ENCODE peak calls at places on chromosome 22, in four cellular contexts. One of them, this sample, is unnamed.
A peak's percentile ranks its signal among the peaks of the same experiment; 100 is the strongest.

GRCh38 chr22:31911565-31912401 is 32.6 kb upstream of the YWHAH start:
- DNase-seq in fibroblast of lung: no peak
- DNase-seq in lower lobe of right lung: no peak
- DNase-seq in BJ: no peak
- DNase-seq in this sample: no peak

GRCh38 chr22:19103881-19104821 is 18.1 kb downstream of the DGCR2 start:
- DNase-seq in fibroblast of lung: peak; percentile 21
- DNase-seq in lower lobe of right lung: no peak
- DNase-seq in BJ: no peak
- DNase-seq in this sample: no peak

GRCh38 chr22:46318576-46318975 is 16.9 kb upstream of the TRMU start:
- DNase-seq in fibroblast of lung: no peak
- DNase-seq in lower lobe of right lung: peak; percentile 23
- DNase-seq in BJ: no peak
- DNase-seq in this sample: no peak

GRCh38 chr22:48506506-48507145 is 1321.0 kb downstream of the BRD1 start:
- DNase-seq in fibroblast of lung: no peak
- DNase-seq in lower lobe of right lung: no peak
- DNase-seq in BJ: no peak
- DNase-seq in this sample: no peak

GRCh38 chr22:23256986-23257888 is 76.9 kb downstream of the BCR start:
- DNase-seq in fibroblast of lung: no peak
- DNase-seq in lower lobe of right lung: no peak
- DNase-seq in BJ: peak; percentile 47
- DNase-seq in this sample: peak; percentile 35

GRCh38 chr22:41681616-41682015 is 7.1 kb downstream of the SNU13 start:
- DNase-seq in fibroblast of lung: no peak
- DNase-seq in lower lobe of right lung: no peak
- DNase-seq in BJ: no peak
- DNase-seq in this sample: no peak

GRCh38 chr22:46613606-46613997 is 6.6 kb upstream of the GRAMD4 start:
- DNase-seq in fibroblast of lung: no peak
- DNase-seq in lower lobe of right lung: peak; percentile 49
- DNase-seq in BJ: no peak
- DNase-seq in this sample: peak; percentile 25

GRCh38 chr22:26885441-26886261 is 228.3 kb downstream of the MIAT start:
- DNase-seq in fibroblast of lung: no peak
- DNase-seq in lower lobe of right lung: no peak
- DNase-seq in BJ: no peak
- DNase-seq in this sample: no peak

GRCh38 chr22:45892681-45893461 is 84.1 kb downstream of the WNT7B start:
- DNase-seq in fibroblast of lung: no peak
- DNase-seq in lower lobe of right lung: peak; percentile 38
- DNase-seq in BJ: no peak
- DNase-seq in this sample: no peak

GRCh38 chr22:27885977-27886842 is 32.8 kb downstream of the PITPNB start:
- DNase-seq in fibroblast of lung: peak; percentile 90
- DNase-seq in lower lobe of right lung: no peak
- DNase-seq in BJ: no peak
- DNase-seq in this sample: no peak

GRCh38 chr22:39938509-39938908 is 21.7 kb upstream of the TMA7B start:
- DNase-seq in fibroblast of lung: no peak
- DNase-seq in lower lobe of right lung: no peak
- DNase-seq in BJ: no peak
- DNase-seq in this sample: no peak
- H3K4me3 ChIP-seq in fibroblast of lung: no peak overlapping the region
- H3K4me3 ChIP-seq in lower lobe of right lung: no peak overlapping the region
- H3K4me3 ChIP-seq in BJ: no peak overlapping the region
- H3K4me3 ChIP-seq in this sample: no peak overlapping the region

DNA sequence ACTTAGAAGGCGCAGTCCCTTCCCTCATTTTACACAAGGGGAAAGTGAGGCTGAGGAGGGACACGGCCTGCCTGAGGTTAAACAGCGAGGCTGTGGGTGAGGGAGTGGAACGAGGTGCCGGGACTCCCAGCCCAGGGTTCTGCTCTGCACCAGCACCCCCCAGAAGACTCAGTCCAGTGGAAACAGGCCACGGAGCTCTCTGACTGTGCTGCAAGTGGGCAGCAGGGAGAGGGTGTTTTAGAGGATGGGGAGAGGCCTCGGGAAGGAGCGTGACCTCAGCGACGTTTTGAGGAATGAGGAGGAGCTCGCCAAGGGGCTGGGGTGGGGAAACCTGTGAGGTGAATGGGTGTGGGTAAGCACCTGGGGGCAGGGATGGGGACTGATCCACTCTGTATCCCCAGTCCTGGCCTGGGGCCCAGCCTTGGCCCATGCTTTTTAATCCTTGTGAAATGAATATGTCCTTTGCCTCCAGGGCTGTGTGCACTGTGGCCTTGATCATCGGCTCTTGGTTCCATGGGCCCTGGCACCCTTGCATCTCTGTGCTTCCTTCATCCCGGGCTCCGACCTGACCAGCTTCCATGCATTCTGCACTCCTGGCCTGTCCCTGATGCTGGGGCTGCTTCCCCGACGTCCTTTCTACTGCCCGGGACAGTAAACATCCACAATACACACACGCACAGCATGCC is 44.2 kb downstream of the SHISAL1 start:
- DNase-seq in fibroblast of lung: no peak
- DNase-seq in lower lobe of right lung: peak; percentile 36
- DNase-seq in BJ: no peak
- DNase-seq in this sample: no peak
- H3K27me3 ChIP-seq in fibroblast of lung: no peaks in the 10 kb centered on the region
- H3K27me3 ChIP-seq in lower lobe of right lung: no peaks in the 10 kb centered on the region
- H3K27me3 ChIP-seq in BJ: no peaks in the 10 kb centered on the region
- H3K27me3 ChIP-seq in this sample: no peaks in the 10 kb centered on the region

GRCh38 chr22:20172038-20172613 is 21.3 kb upstream of the CCDC188 start:
- DNase-seq in fibroblast of lung: no peak
- DNase-seq in lower lobe of right lung: no peak
- DNase-seq in BJ: no peak
- DNase-seq in this sample: no peak
- H3K36me3 ChIP-seq in fibroblast of lung: no peaks in the 10 kb centered on the region
- H3K36me3 ChIP-seq in lower lobe of right lung: no peaks in the 10 kb centered on the region
- H3K36me3 ChIP-seq in BJ: no peaks in the 10 kb centered on the region
- H3K36me3 ChIP-seq in this sample: no peaks in the 10 kb centered on the region

DNA sequence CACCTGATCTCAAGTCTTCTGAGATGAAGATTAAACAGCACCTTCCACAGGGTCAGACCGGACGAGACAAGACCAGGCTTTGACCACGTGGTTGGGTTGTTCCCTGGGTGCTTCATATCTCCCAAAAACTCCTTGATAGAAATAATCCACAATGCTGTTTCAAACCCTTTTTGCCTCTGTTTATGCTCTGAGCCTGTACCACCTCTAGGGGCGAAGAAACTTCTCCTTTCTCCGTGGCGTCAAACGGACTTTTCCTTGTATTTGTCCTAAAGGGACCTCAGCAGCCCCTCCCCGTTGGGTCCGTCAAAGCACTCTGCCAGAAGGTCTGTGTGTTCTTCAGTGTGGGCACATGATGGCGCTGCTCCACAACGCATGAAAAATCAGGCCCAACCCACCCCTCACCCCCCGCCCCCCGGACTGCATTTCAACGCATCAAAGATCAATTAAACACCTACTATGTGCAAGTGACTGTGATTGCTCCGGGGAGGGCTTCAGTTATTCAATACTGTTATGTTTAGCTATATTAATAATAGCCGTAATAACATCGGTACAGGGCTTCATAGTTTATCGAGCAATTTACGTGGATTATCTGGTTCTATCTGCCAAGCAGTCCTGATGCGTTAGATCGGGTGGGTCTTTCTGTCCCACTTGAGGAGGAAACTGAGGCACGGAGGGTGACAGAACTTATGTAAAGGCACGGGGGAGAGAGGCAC is 17.3 kb upstream of the EIF3D start:
- DNase-seq in fibroblast of lung: peak; percentile 54
- DNase-seq in lower lobe of right lung: no peak
- DNase-seq in BJ: no peak
- DNase-seq in this sample: peak; percentile 41
- H3K4me3 ChIP-seq in fibroblast of lung: no peak overlapping the region
- H3K4me3 ChIP-seq in lower lobe of right lung: no peak overlapping the region
- H3K4me3 ChIP-seq in BJ: no peak overlapping the region
- H3K4me3 ChIP-seq in this sample: no peak overlapping the region

GRCh38 chr22:25742918-25743708 is 1.1 kb downstream of the MYO18B start:
- DNase-seq in fibroblast of lung: no peak
- DNase-seq in lower lobe of right lung: no peak
- DNase-seq in BJ: no peak
- DNase-seq in this sample: no peak
- H3K27me3 ChIP-seq in fibroblast of lung: no peaks in the 10 kb centered on the region
- H3K27me3 ChIP-seq in lower lobe of right lung: peaks cover 9% of the 10 kb centered on the region
- H3K27me3 ChIP-seq in BJ: no peaks in the 10 kb centered on the region
- H3K27me3 ChIP-seq in this sample: no peaks in the 10 kb centered on the region